ENCODE peak calls at places on chromosomes 3 and 15, in seven cellular contexts. Q is progenitor cell of endocrine pancreas; Z is CD8-positive, alpha-beta memory T cell; P is brain microvascular endothelial cell; Y is activated T-cell treated with anti-CD3 and anti-CD28 coated beads, Interleukin-2, amount 50 U/mL, for 24 hours; V is T-helper 2 cell; I is effector memory CD4-positive, alpha-beta T cell. M is an unnamed sample.

GRCh38 chr15:25184356-25185155 is 229.8 kb downstream of the SNRPN start:
- DNase-seq in Q (no peak), Z (no peak), P (no peak), Y (no peak), V (no peak), I (no peak), M (no peak)

GRCh38 chr3:13106308-13106970 is 33.2 kb upstream of the IQSEC1 start:
- DNase-seq in Q (no peak), Z (no peak), P (peak; percentile 8), Y (no peak), V (no peak), I (no peak), M (no peak)

GRCh38 chr3:177810162-177810623 is 612.9 kb upstream of the TBL1XR1 start:
- DNase-seq in Q (no peak), Z (no peak), P (peak; percentile 47), Y (no peak), V (no peak), I (no peak), M (no peak)

GRCh38 chr3:66831931-66832330 is 166.2 kb upstream of the KBTBD8 start:
- DNase-seq in Q (no peak), Z (no peak), P (no peak), Y (no peak), V (no peak), I (no peak), M (no peak)

GRCh38 chr3:134249935-134250716 is 533 bp downstream of the RYK start:
- DNase-seq in Q (peak; percentile 65), Z (peak; percentile 36), P (peak; percentile 24), Y (peak; percentile 78), V (peak; percentile 34), I (peak; percentile 15), M (peak; percentile 54)

GRCh38 chr3:135966349-135966695 is 794 bp downstream of the PPP2R3A start:
- DNase-seq in Q (peak; percentile 44), Z (no peak), P (no peak), Y (no peak), V (no peak), I (no peak), M (peak; percentile 3)

GRCh38 chr3:66948041-66948440 is 50.1 kb upstream of the KBTBD8 start:
- DNase-seq in Q (no peak), Z (no peak), P (no peak), Y (no peak), V (no peak), I (no peak), M (no peak)

GRCh38 chr15:81642451-81642990 is 268.5 kb upstream of the TMC3 start:
- DNase-seq in Q (no peak), Z (no peak), P (peak; percentile 9), Y (no peak), V (no peak), I (no peak), M (no peak)

GRCh38 chr15:39595621-39596221 is 14.8 kb downstream of the THBS1 start:
- DNase-seq in Q (no peak), Z (no peak), P (no peak), Y (no peak), V (no peak), I (no peak), M (no peak)

GRCh38 chr15:51401872-51402517 is 60.5 kb downstream of the GLDN start:
- DNase-seq in Q (peak; percentile 41), Z (no peak), P (peak; percentile 40), Y (no peak), V (no peak), I (no peak), M (no peak)

GRCh38 chr15:41965441-41966413 is 6.6 kb downstream of the EHD4 start:
- DNase-seq in Q (no peak), Z (no peak), P (no peak), Y (no peak), V (no peak), I (no peak), M (no peak)

GRCh38 chr3:176759815-176760506 is 437.3 kb downstream of the TBL1XR1 start:
- DNase-seq in Q (no peak), Z (no peak), P (no peak), Y (no peak), V (no peak), I (no peak), M (no peak)

GRCh38 chr3:23667536-23668429 is 138.0 kb upstream of the UBE2E1 start:
- DNase-seq in Q (no peak), Z (no peak), P (no peak), Y (no peak), V (no peak), I (no peak), M (no peak)

GRCh38 chr3:175732053-175732452 is 872.9 kb downstream of the NAALADL2 start:
- DNase-seq in Q (no peak), Z (no peak), P (no peak), Y (no peak), V (no peak), I (no peak), M (no peak)

GRCh38 chr3:68424796-68425460 is 507.4 kb downstream of the TAFA4 start:
- DNase-seq in Q (no peak), Z (no peak), P (no peak), Y (no peak), V (no peak), I (no peak), M (no peak)

GRCh38 chr15:30922469-30923311 is 19.0 kb downstream of the FAN1 start:
- DNase-seq in Q (no peak), Z (no peak), P (peak; percentile 28), Y (no peak), V (no peak), I (no peak), M (no peak)

GRCh38 chr3:16480861-16481569 is 32.5 kb downstream of the RFTN1 start:
- DNase-seq in Q (no peak), Z (no peak), P (peak; percentile 63), Y (no peak), V (no peak), I (no peak), M (peak; percentile 36)

GRCh38 chr15:80475572-80475971 is 71.4 kb downstream of the ARNT2 start:
- DNase-seq in Q (no peak), Z (no peak), P (no peak), Y (no peak), V (no peak), I (no peak), M (no peak)

GRCh38 chr3:127336086-127336485 is 48.2 kb upstream of the PRR20G start:
- DNase-seq in Q (no peak), Z (no peak), P (no peak), Y (no peak), V (no peak), I (no peak), M (no peak)

GRCh38 chr3:126004692-126005091 is 35.7 kb downstream of the ROPN1B start:
- DNase-seq in Q (no peak), Z (no peak), P (no peak), Y (no peak), V (no peak), I (no peak), M (no peak)

GRCh38 chr15:27479232-27480140 is 508.5 kb downstream of the GABRG3 start:
- DNase-seq in Q (no peak), Z (no peak), P (no peak), Y (no peak), V (no peak), I (no peak), M (no peak)

GRCh38 chr3:43296565-43296964 is 10.2 kb downstream of the SNRK start:
- DNase-seq in Q (no peak), Z (peak; percentile 40), P (peak; percentile 30), Y (no peak), V (peak; percentile 71), I (peak; percentile 44), M (peak; percentile 74)

GRCh38 chr15:40354408-40355171 is 3.4 kb upstream of the DISP2 start:
- DNase-seq in Q (no peak), Z (no peak), P (no peak), Y (no peak), V (no peak), I (no peak), M (no peak)

GRCh38 chr3:39191773-39192172 is 622 bp downstream of the XIRP1 start:
- DNase-seq in Q (no peak), Z (no peak), P (no peak), Y (no peak), V (no peak), I (no peak), M (no peak)

GRCh38 chr15:49693491-49693890 is 72.6 kb downstream of the DTWD1 start:
- DNase-seq in Q (no peak), Z (no peak), P (no peak), Y (no peak), V (no peak), I (no peak), M (no peak)

GRCh38 chr15:34336333-34336732 is 1.2 kb downstream of the SLC12A6 start:
- DNase-seq in Q (no peak), Z (no peak), P (no peak), Y (no peak), V (no peak), I (no peak), M (no peak)

GRCh38 chr15:95712785-95713184 is 617.7 kb upstream of the NR2F2 start:
- DNase-seq in Q (no peak), Z (no peak), P (no peak), Y (no peak), V (no peak), I (no peak), M (no peak)

GRCh38 chr15:58212909-58213526 is 74.8 kb downstream of the AQP9 start:
- DNase-seq in Q (no peak), Z (no peak), P (peak; percentile 39), Y (no peak), V (no peak), I (no peak), M (no peak)

GRCh38 chr3:119294889-119295769 is 946 bp downstream of the ARHGAP31 start:
- DNase-seq in Q (no peak), Z (peak; percentile 45), P (peak; percentile 36), Y (peak; percentile 66), V (peak; percentile 65), I (peak; percentile 50), M (peak; percentile 60)

GRCh38 chr3:64259646-64260045 is 34.4 kb upstream of the PRICKLE2 start:
- DNase-seq in Q (no peak), Z (no peak), P (no peak), Y (no peak), V (no peak), I (no peak), M (no peak)

M was measured in immature natural killer cell.